ENCODE peak calls at places on chromosome 1, in five cellular contexts. U is stimulated activated CD8-positive, alpha-beta memory T cell treated with anti-CD3 and anti-CD28 coated beads, Interleukin-15, amount 100 ng/mL, for 24 hours; J is memory B cell; Z is Peyer's patch; A is activated T-cell treated with anti-CD3 and anti-CD28 coated beads, Interleukin-2, amount 50 U/mL, for 48 hours. F is an unnamed sample.

GRCh38 chr1:201489656-201490261 is 17.2 kb downstream of the CSRP1 start:
- DNase-seq in J (no peak), U (no peak), Z (no peak), A (no peak), F (no peak)

GRCh38 chr1:9455487-9456237 is 83.6 kb upstream of the SLC25A33 start:
- DNase-seq in J (peak), U (peak), Z (peak), A (peak), F (peak)

GRCh38 chr1:10210841-10211804 is 753 bp downstream of the KIF1B start:
- DNase-seq in A (peak), Z (peak), U (no peak), J (peak), F (peak)

GRCh38 chr1:201089621-201090020 is 22.6 kb downstream of the CACNA1S start:
- DNase-seq in U (no peak), A (no peak), J (no peak), Z (peak), F (no peak)

GRCh38 chr1:236301958-236302335 is 20.2 kb upstream of the ERO1B start:
- DNase-seq in U (no peak), Z (no peak), A (no peak), J (no peak), F (no peak)

GRCh38 chr1:218945050-218945449 is 228.6 kb upstream of the LYPLAL1 start:
- DNase-seq in Z (no peak), J (no peak), U (no peak), A (no peak), F (no peak)

GRCh38 chr1:39453603-39454002 is 37.8 kb upstream of the BMP8A start:
- DNase-seq in Z (no peak), A (no peak), J (no peak), U (no peak), F (no peak)

GRCh38 chr1:172497230-172497629 is 35.7 kb upstream of the SUCO start:
- DNase-seq in J (no peak), A (no peak), U (no peak), Z (no peak), F (peak)

GRCh38 chr1:10830961-10831669 is 34.7 kb upstream of the CASZ1 start:
- DNase-seq in A (no peak), U (no peak), Z (no peak), J (no peak), F (no peak)

GRCh38 chr1:41427022-41427942 is 57.2 kb downstream of the EDN2 start:
- DNase-seq in Z (no peak), J (no peak), U (no peak), A (no peak), F (no peak)